ENCODE peak calls at places on chromosomes 16 and 17, in seven cellular contexts. F, T, P, V, Z, W and X are unnamed samples.

GRCh38 chr16:48384982-48385271 is 286 bp downstream of the SIAH1 start:
- DNase-seq in F (no peak), T (no peak), P (no peak), V (no peak), Z (no peak), W (peak), X (peak)

GRCh38 chr17:62017496-62017895 is 47.6 kb downstream of the MED13 start:
- DNase-seq in F (no peak), T (peak), P (peak), V (no peak), Z (no peak), W (no peak), X (no peak)

GRCh38 chr17:62860962-62861873 is 53.1 kb upstream of the MARCHF10 start:
- DNase-seq in F (no peak), T (peak), P (no peak), V (no peak), Z (no peak), W (no peak), X (no peak)

GRCh38 chr17:8430966-8431365 is 4.7 kb upstream of the NDEL1 start:
- DNase-seq in F (no peak), T (no peak), P (no peak), V (no peak), Z (no peak), W (no peak), X (peak)

GRCh38 chr16:68093816-68094613 is 8.8 kb downstream of the NFATC3 start:
- DNase-seq in F (no peak), T (peak), P (peak), V (no peak), Z (no peak), W (peak), X (no peak)

GRCh38 chr16:57531635-57532220 is 4.6 kb downstream of the CCDC102A start:
- DNase-seq in F (no peak), T (no peak), P (no peak), V (no peak), Z (no peak), W (no peak), X (no peak)

GRCh38 chr16:20049831-20050230 is 23.9 kb downstream of the GPR139 start:
- DNase-seq in F (no peak), T (no peak), P (no peak), V (no peak), Z (no peak), W (peak), X (no peak)

GRCh38 chr17:78127240-78127887 is 1.2 kb downstream of the TMC6 start:
- DNase-seq in F (no peak), T (no peak), P (no peak), V (peak), Z (peak), W (no peak), X (peak)

GRCh38 chr16:48101069-48101674 is 54.6 kb downstream of the ABCC12 start:
- DNase-seq in F (no peak), T (peak), P (no peak), V (no peak), Z (no peak), W (no peak), X (no peak)

GRCh38 chr16:67767953-67768352 is 38.4 kb downstream of the RANBP10 start:
- DNase-seq in F (no peak), T (peak), P (peak), V (no peak), Z (no peak), W (no peak), X (no peak)

GRCh38 chr16:72467157-72467759 is 295.3 kb upstream of the PMFBP1 start:
- DNase-seq in F (no peak), T (peak), P (peak), V (no peak), Z (no peak), W (peak), X (peak)

GRCh38 chr17:59287452-59287851 is 44.0 kb upstream of the YPEL2 start:
- DNase-seq in F (no peak), T (peak), P (peak), V (no peak), Z (no peak), W (no peak), X (no peak)

GRCh38 chr16:11349599-11350276 is 4.5 kb downstream of the RMI2 start:
- DNase-seq in F (no peak), T (peak), P (peak), V (peak), Z (peak), W (no peak), X (peak)

GRCh38 chr16:23678430-23679273 is at the start of gene PLK1:
- DNase-seq in F (peak), T (peak), P (peak), V (peak), Z (peak), W (peak), X (peak)

GRCh38 chr17:4691686-4692085 is 12.3 kb downstream of the PELP1 start:
- DNase-seq in F (no peak), T (no peak), P (no peak), V (no peak), Z (no peak), W (no peak), X (no peak)

GRCh38 chr17:82884923-82885322 is 45.1 kb upstream of the ZNF750 start:
- DNase-seq in F (no peak), T (no peak), P (no peak), V (no peak), Z (no peak), W (no peak), X (no peak)